ENCODE peak calls at places on chromosomes 5 and 9, in six cellular contexts. W, O, U, X, V and A are unnamed samples.
A peak's percentile ranks its signal among the peaks of the same experiment; 100 is the strongest.

GRCh38 chr5:124043456-124043855 is 531.5 kb downstream of the CSNK1G3 start:
- DNase-seq in W (no peak), O (no peak), U (no peak), X (no peak), V (no peak), A (no peak)

GRCh38 chr9:69744688-69745380 is 15.0 kb downstream of the PTAR1 start:
- DNase-seq in W (no peak), O (no peak), U (no peak), X (no peak), V (no peak), A (no peak)

GRCh38 chr9:518540-518939 is 303.9 kb downstream of the DOCK8 start:
- DNase-seq in W (no peak), O (no peak), U (no peak), X (no peak), V (no peak), A (no peak)

GRCh38 chr9:33852216-33852826 is 35.4 kb downstream of the UBE2R2 start:
- DNase-seq in W (peak; percentile 82), O (peak; percentile 52), U (peak; percentile 85), X (peak; percentile 66), V (peak; percentile 73), A (no peak)

GRCh38 chr5:138974227-138975063 is 99.3 kb upstream of the LRRTM2 start:
- DNase-seq in W (no peak), O (peak; percentile 28), U (peak; percentile 77), X (peak; percentile 94), V (peak; percentile 90), A (no peak)

GRCh38 chr5:149367249-149367971 is 9.6 kb downstream of the PCYOX1L start:
- DNase-seq in W (no peak), O (peak; percentile 71), U (peak; percentile 73), X (peak; percentile 78), V (peak; percentile 81), A (peak; percentile 37)

GRCh38 chr5:180467028-180467427 is 27.2 kb upstream of the CNOT6 start:
- DNase-seq in W (no peak), O (peak; percentile 41), U (no peak), X (peak; percentile 60), V (no peak), A (no peak)

GRCh38 chr5:153797484-153797883 is 241.2 kb downstream of the FAM114A2 start:
- DNase-seq in W (no peak), O (no peak), U (peak; percentile 52), X (no peak), V (no peak), A (no peak)

GRCh38 chr9:22170162-22170932 is 161.2 kb upstream of the CDKN2B start:
- DNase-seq in W (no peak), O (peak; percentile 94), U (no peak), X (peak; percentile 33), V (no peak), A (no peak)

GRCh38 chr5:76582252-76583162 is 40.7 kb downstream of the F2RL2 start:
- DNase-seq in W (no peak), O (no peak), U (no peak), X (peak; percentile 25), V (no peak), A (no peak)

GRCh38 chr5:107424461-107424860 is 246.3 kb downstream of the EFNA5 start:
- DNase-seq in W (no peak), O (peak; percentile 23), U (no peak), X (peak; percentile 52), V (no peak), A (no peak)

GRCh38 chr5:36950586-36951457 is 74.3 kb downstream of the NIPBL start:
- DNase-seq in W (no peak), O (peak; percentile 45), U (no peak), X (peak; percentile 64), V (no peak), A (no peak)

GRCh38 chr5:88676637-88677481 is 206.1 kb downstream of the MEF2C start:
- DNase-seq in W (no peak), O (no peak), U (no peak), X (no peak), V (no peak), A (no peak)

GRCh38 chr9:137366445-137366810 is 56.5 kb downstream of the EXD3 start:
- DNase-seq in W (no peak), O (no peak), U (no peak), X (no peak), V (no peak), A (no peak)

GRCh38 chr5:102523541-102524175 is 24.9 kb upstream of the SLCO6A1 start:
- DNase-seq in W (no peak), O (no peak), U (no peak), X (no peak), V (no peak), A (no peak)

GRCh38 chr9:130765135-130766030 is 69.7 kb upstream of the ABL1 start:
- DNase-seq in W (no peak), O (no peak), U (no peak), X (no peak), V (no peak), A (no peak)

GRCh38 chr9:82499337-82499736 is 510.8 kb downstream of the SPATA31D1 start:
- DNase-seq in W (no peak), O (no peak), U (no peak), X (no peak), V (no peak), A (no peak)

GRCh38 chr5:113223831-113224604 is 210.8 kb downstream of the TSSK1B start:
- DNase-seq in W (no peak), O (no peak), U (no peak), X (no peak), V (no peak), A (no peak)

GRCh38 chr9:131470581-131470991 is 32.1 kb upstream of the POMT1 start:
- DNase-seq in W (no peak), O (no peak), U (no peak), X (no peak), V (no peak), A (no peak)

GRCh38 chr9:78298046-78298511 is 1.2 kb downstream of the PSAT1 start:
- DNase-seq in W (no peak), O (no peak), U (peak; percentile 72), X (no peak), V (peak; percentile 40), A (no peak)

GRCh38 chr5:16883801-16884200 is 52.3 kb downstream of the MYO10 start:
- DNase-seq in W (no peak), O (no peak), U (no peak), X (no peak), V (no peak), A (no peak)

GRCh38 chr9:37471942-37472679 is 6.9 kb upstream of the ZBTB5 start:
- DNase-seq in W (no peak), O (peak; percentile 74), U (no peak), X (peak; percentile 90), V (peak; percentile 42), A (peak; percentile 37)

GRCh38 chr5:14036947-14037346 is 92.5 kb upstream of the DNAH5 start:
- DNase-seq in W (no peak), O (no peak), U (no peak), X (no peak), V (no peak), A (no peak)

GRCh38 chr9:131129183-131129582 is 3.8 kb downstream of the NUP214 start:
- DNase-seq in W (no peak), O (no peak), U (no peak), X (no peak), V (no peak), A (no peak)

GRCh38 chr5:123265551-123265950 is 157.7 kb downstream of the CEP120 start:
- DNase-seq in W (no peak), O (no peak), U (no peak), X (peak; percentile 7), V (no peak), A (no peak)

GRCh38 chr5:174371600-174372094 is 326.1 kb downstream of the NSG2 start:
- DNase-seq in W (no peak), O (no peak), U (no peak), X (peak; percentile 27), V (no peak), A (no peak)

GRCh38 chr9:34675048-34675714 is 12.7 kb upstream of the CCL27 start:
- DNase-seq in W (no peak), O (peak; percentile 64), U (peak; percentile 53), X (peak; percentile 88), V (peak; percentile 92), A (no peak)

GRCh38 chr5:150542933-150543445 is 35.1 kb downstream of the NDST1 start:
- DNase-seq in W (no peak), O (peak; percentile 27), U (no peak), X (no peak), V (no peak), A (no peak)

GRCh38 chr5:141403387-141403786 is 809 bp downstream of the PCDHGA9 start:
- DNase-seq in W (no peak), O (no peak), U (no peak), X (no peak), V (no peak), A (no peak)

GRCh38 chr9:92158097-92158601 is 42.9 kb upstream of the SPTLC1 start:
- DNase-seq in W (no peak), O (no peak), U (no peak), X (no peak), V (no peak), A (no peak)

GRCh38 chr9:79489241-79490000 is 82.3 kb upstream of the TLE4 start:
- DNase-seq in W (peak; percentile 38), O (peak; percentile 35), U (peak; percentile 90), X (peak; percentile 71), V (no peak), A (no peak)

GRCh38 chr5:118761814-118762213 is 226.5 kb downstream of the DTWD2 start:
- DNase-seq in W (no peak), O (no peak), U (no peak), X (no peak), V (no peak), A (no peak)

GRCh38 chr5:139043127-139043905 is 154.9 kb downstream of the SIL1 start:
- DNase-seq in W (no peak), O (no peak), U (no peak), X (peak; percentile 34), V (no peak), A (no peak)

GRCh38 chr9:133506653-133507038 is 18.1 kb downstream of the MYMK start:
- DNase-seq in W (no peak), O (peak; percentile 69), U (no peak), X (peak; percentile 90), V (no peak), A (no peak)

GRCh38 chr9:117919594-117919993 is 215.4 kb downstream of the TLR4 start:
- DNase-seq in W (no peak), O (no peak), U (peak; percentile 19), X (no peak), V (no peak), A (no peak)

GRCh38 chr5:149488645-149489306 is 62.5 kb downstream of the CSNK1A1 start:
- DNase-seq in W (no peak), O (no peak), U (no peak), X (no peak), V (no peak), A (no peak)

GRCh38 chr9:16571127-16571848 is 299.2 kb downstream of the BNC2 start:
- DNase-seq in W (no peak), O (peak; percentile 67), U (no peak), X (peak; percentile 26), V (no peak), A (peak; percentile 76)

GRCh38 chr5:171770153-171770552 is 15.5 kb upstream of the SMIM23 start:
- DNase-seq in W (no peak), O (no peak), U (no peak), X (no peak), V (peak; percentile 46), A (no peak)

GRCh38 chr5:157761690-157762611 is 18.4 kb downstream of the LSM11 start:
- DNase-seq in W (no peak), O (peak; percentile 77), U (peak; percentile 66), X (peak; percentile 83), V (peak; percentile 79), A (peak; percentile 63)

GRCh38 chr9:88193766-88194165 is 55.5 kb upstream of the SPATA31C2 start:
- DNase-seq in W (no peak), O (no peak), U (no peak), X (no peak), V (no peak), A (no peak)